ENCODE peak calls at places on chromosomes 13 and 19, in eight cellular contexts. J is heart left ventricle; C is psoas muscle; P is Peyer's patch; G is CD8-positive, alpha-beta T cell; I is cardiac muscle cell; K is brain microvascular endothelial cell; Z is fibroblast of lung. D is an unnamed sample.
A peak's percentile ranks its signal among the peaks of the same experiment; 100 is the strongest.

GRCh38 chr19:14116918-14117578 is 514 bp downstream of the PRKACA start:
- DNase-seq in J (peak; percentile 54), C (peak; percentile 77), P (no peak), G (no peak), I (no peak), K (no peak), Z (no peak), D (no peak)

GRCh38 chr13:104571161-104571889 is 1505.1 kb upstream of the SLC10A2 start:
- DNase-seq in J (peak; percentile 59), C (peak; percentile 56), P (no peak), G (no peak), I (peak; percentile 81), K (peak; percentile 99), Z (peak; percentile 96), D (peak; percentile 90)

GRCh38 chr19:4359627-4360000 is 16.3 kb downstream of the MPND start:
- DNase-seq in J (no peak), C (no peak), P (no peak), G (no peak), I (no peak), K (no peak), Z (no peak), D (no peak)

GRCh38 chr13:98202026-98202425 is 25.0 kb upstream of the RNF113B start:
- DNase-seq in J (no peak), C (no peak), P (no peak), G (no peak), I (peak; percentile 57), K (no peak), Z (no peak), D (no peak)

GRCh38 chr13:31204592-31204991 is 4.8 kb downstream of the B3GLCT start:
- DNase-seq in J (no peak), C (no peak), P (no peak), G (no peak), I (no peak), K (peak; percentile 54), Z (peak; percentile 78), D (peak; percentile 58)

GRCh38 chr13:84130739-84131138 is 248.5 kb upstream of the SLITRK1 start:
- DNase-seq in J (no peak), C (no peak), P (no peak), G (no peak), I (no peak), K (no peak), Z (no peak), D (no peak)

GRCh38 chr19:49475995-49476880 is 2.2 kb downstream of the FLT3LG start:
- DNase-seq in J (no peak), C (peak; percentile 73), P (no peak), G (peak; percentile 52), I (peak; percentile 86), K (no peak), Z (no peak), D (no peak)

GRCh38 chr13:111245781-111246384 is 74.6 kb upstream of the TEX29 start:
- DNase-seq in J (no peak), C (no peak), P (no peak), G (no peak), I (no peak), K (no peak), Z (peak; percentile 72), D (peak; percentile 37)

GRCh38 chr19:47239152-47239551 is 8.2 kb upstream of the BBC3 start:
- DNase-seq in J (no peak), C (no peak), P (no peak), G (no peak), I (no peak), K (no peak), Z (peak; percentile 20), D (no peak)

GRCh38 chr13:19601749-19602725 is 31.4 kb upstream of the MPHOSPH8 start:
- DNase-seq in J (peak; percentile 36), C (no peak), P (no peak), G (no peak), I (peak; percentile 55), K (no peak), Z (peak; percentile 54), D (peak; percentile 48)

GRCh38 chr19:42421591-42422031 is 5.6 kb downstream of the LIPE start:
- DNase-seq in J (peak; percentile 84), C (no peak), P (no peak), G (no peak), I (no peak), K (no peak), Z (no peak), D (peak; percentile 76)

GRCh38 chr19:54674021-54674617 is 11.3 kb downstream of the LILRB4 start:
- DNase-seq in J (no peak), C (no peak), P (no peak), G (no peak), I (no peak), K (no peak), Z (no peak), D (peak; percentile 8)

GRCh38 chr13:111575719-111576118 is 255.3 kb downstream of the TEX29 start:
- DNase-seq in J (no peak), C (no peak), P (no peak), G (no peak), I (no peak), K (no peak), Z (no peak), D (no peak)

GRCh38 chr13:102839462-102839861 is 6.4 kb upstream of the ERCC5 start:
- DNase-seq in J (no peak), C (no peak), P (no peak), G (no peak), I (no peak), K (no peak), Z (peak; percentile 13), D (no peak)

GRCh38 chr13:112325941-112326645 is 50.1 kb upstream of the SPACA7 start:
- DNase-seq in J (peak; percentile 67), C (no peak), P (no peak), G (no peak), I (peak; percentile 19), K (no peak), Z (no peak), D (no peak)

GRCh38 chr19:33806434-33806881 is 9.8 kb downstream of the KCTD15 start:
- DNase-seq in J (no peak), C (peak; percentile 19), P (no peak), G (no peak), I (no peak), K (no peak), Z (no peak), D (no peak)

GRCh38 chr13:37075164-37075563 is 15.7 kb upstream of the SUPT20H start:
- DNase-seq in J (no peak), C (no peak), P (no peak), G (no peak), I (no peak), K (no peak), Z (no peak), D (no peak)

GRCh38 chr13:41608111-41608510 is 150.8 kb downstream of the RGCC start:
- DNase-seq in J (no peak), C (no peak), P (no peak), G (no peak), I (no peak), K (no peak), Z (no peak), D (no peak)

GRCh38 chr13:41611385-41611784 is 154.0 kb downstream of the RGCC start:
- DNase-seq in J (no peak), C (no peak), P (no peak), G (no peak), I (no peak), K (no peak), Z (no peak), D (no peak)

GRCh38 chr13:41609828-41610227 is 152.5 kb downstream of the RGCC start:
- DNase-seq in J (no peak), C (no peak), P (no peak), G (no peak), I (no peak), K (no peak), Z (no peak), D (no peak)

GRCh38 chr13:41608779-41609178 is 151.4 kb downstream of the RGCC start:
- DNase-seq in J (no peak), C (no peak), P (no peak), G (no peak), I (no peak), K (no peak), Z (peak; percentile 45), D (no peak)

GRCh38 chr13:41610426-41610825 is 153.1 kb downstream of the RGCC start:
- DNase-seq in J (peak; percentile 68), C (peak; percentile 59), P (no peak), G (no peak), I (no peak), K (peak; percentile 76), Z (peak; percentile 92), D (peak; percentile 92)
- H3K27ac ChIP-seq in J (peak overlapping the region; percentile 50), C (peak overlapping the region; percentile 60), P (no peak overlapping the region), G (no peak overlapping the region), I (no peak overlapping the region), K (peak overlapping the region; percentile 69), Z (peak overlapping the region; percentile 72), D (peak overlapping the region; percentile 93)

GRCh38 chr13:106143392-106143791 is 392.1 kb downstream of the EFNB2 start:
- DNase-seq in J (no peak), C (no peak), P (no peak), G (no peak), I (no peak), K (no peak), Z (peak; percentile 62), D (no peak)
- TF ChIP-seq CTCF in J (no peak), C (no peak), P (no peak), G (no peak), I (no peak), K (no peak), Z (no peak), D (no peak)

GRCh38 chr13:51645154-51645650 is 60.9 kb downstream of the WDFY2 start:
- DNase-seq in J (no peak), C (no peak), P (no peak), G (no peak), I (no peak), K (peak; percentile 87), Z (peak; percentile 70), D (peak; percentile 63)
- H3K27ac ChIP-seq in J (peak overlapping the region; percentile 18), C (no peak overlapping the region), P (no peak overlapping the region), G (peak overlapping the region; percentile 66), I (no peak overlapping the region), K (peak overlapping the region; percentile 88), Z (peak overlapping the region; percentile 91), D (peak overlapping the region; percentile 94)

GRCh38 chr19:22030680-22031079 is 19.9 kb upstream of the ZNF208 start:
- DNase-seq in J (no peak), C (no peak), P (no peak), G (no peak), I (no peak), K (no peak), Z (no peak), D (no peak)

GRCh38 chr19:22026687-22027086 is 15.9 kb upstream of the ZNF208 start:
- DNase-seq in J (no peak), C (no peak), P (no peak), G (no peak), I (no peak), K (no peak), Z (no peak), D (no peak)
- TF ChIP-seq CTCF in J (no peak), C (no peak), P (no peak), G (no peak), I (no peak), K (no peak), Z (no peak), D (no peak)